ENCODE peak calls at places on chromosomes 7 and 10, in four cellular contexts. U is upper lobe of right lung, I is fibroblast of lung, Q is IMR-90. B is an unnamed sample.

GRCh38 chr10:97427571-97428179 is 1.7 kb downstream of the PGAM1 start:
- DNase-seq in U (no peak), Q (peak), I (peak), B (peak)

GRCh38 chr7:41777894-41778596 is 75.2 kb upstream of the INHBA start:
- DNase-seq in I (no peak), U (no peak), Q (no peak), B (no peak)

GRCh38 chr7:112587504-112587903 is 106.7 kb downstream of the LSMEM1 start:
- DNase-seq in I (no peak), Q (no peak), U (no peak), B (no peak)

GRCh38 chr10:132865851-132866600 is 76.3 kb downstream of the CFAP46 start:
- DNase-seq in Q (no peak), I (no peak), U (peak), B (no peak)

GRCh38 chr10:17847586-17848296 is 38.6 kb downstream of the MRC1 start:
- DNase-seq in I (peak), Q (peak), U (no peak), B (no peak)

GRCh38 chr10:9254353-9254752 is 1199.9 kb downstream of the GATA3 start:
- DNase-seq in I (peak), Q (peak), U (no peak), B (no peak)

GRCh38 chr10:14381475-14381874 is 50.8 kb upstream of the FRMD4A start:
- DNase-seq in I (no peak), U (no peak), Q (no peak), B (no peak)

GRCh38 chr10:113770346-113770745 is 18.9 kb downstream of the PLEKHS1 start:
- DNase-seq in I (no peak), Q (no peak), U (no peak), B (no peak)

GRCh38 chr10:14560794-14561765 is 213.6 kb downstream of the FAM107B start:
- DNase-seq in Q (no peak), I (no peak), U (no peak), B (no peak)

GRCh38 chr10:117537436-117537903 is 5.1 kb upstream of the EMX2 start:
- DNase-seq in U (no peak), I (no peak), Q (no peak), B (peak)
- TF ChIP-seq CTCF in U (peak), I (no peak), Q (peak), B (peak)

GRCh38 chr7:25180592-25180923 is 47.7 kb downstream of the NPVF start:
- DNase-seq in I (no peak), Q (no peak), U (no peak), B (no peak)
- TF ChIP-seq CTCF in I (no peak), Q (no peak), U (no peak), B (no peak)

DNA sequence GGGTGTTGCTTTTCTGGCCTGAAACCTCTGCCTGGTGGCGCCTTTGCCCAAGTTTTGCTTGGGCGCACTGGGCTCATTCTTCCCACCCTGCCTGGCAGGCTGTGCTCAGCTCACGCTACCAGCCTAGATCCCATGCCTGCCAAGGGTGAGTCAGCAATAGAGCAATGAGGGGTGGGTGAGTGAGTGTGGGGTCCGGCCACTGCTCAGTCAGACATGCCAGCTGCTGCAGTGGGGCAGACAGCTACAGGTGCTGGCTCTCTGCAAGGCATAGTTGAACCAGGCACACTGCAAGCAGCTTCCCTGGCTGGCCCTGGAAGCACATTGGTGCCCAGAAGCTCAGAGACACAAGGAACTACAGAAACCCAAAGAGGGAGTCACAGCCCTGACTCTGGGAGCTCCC is 680.9 kb upstream of the LRRTM3 start:
- DNase-seq in Q (no peak), I (no peak), U (no peak), B (no peak)
- TF ChIP-seq CTCF in Q (no peak), I (no peak), U (no peak), B (no peak)

DNA sequence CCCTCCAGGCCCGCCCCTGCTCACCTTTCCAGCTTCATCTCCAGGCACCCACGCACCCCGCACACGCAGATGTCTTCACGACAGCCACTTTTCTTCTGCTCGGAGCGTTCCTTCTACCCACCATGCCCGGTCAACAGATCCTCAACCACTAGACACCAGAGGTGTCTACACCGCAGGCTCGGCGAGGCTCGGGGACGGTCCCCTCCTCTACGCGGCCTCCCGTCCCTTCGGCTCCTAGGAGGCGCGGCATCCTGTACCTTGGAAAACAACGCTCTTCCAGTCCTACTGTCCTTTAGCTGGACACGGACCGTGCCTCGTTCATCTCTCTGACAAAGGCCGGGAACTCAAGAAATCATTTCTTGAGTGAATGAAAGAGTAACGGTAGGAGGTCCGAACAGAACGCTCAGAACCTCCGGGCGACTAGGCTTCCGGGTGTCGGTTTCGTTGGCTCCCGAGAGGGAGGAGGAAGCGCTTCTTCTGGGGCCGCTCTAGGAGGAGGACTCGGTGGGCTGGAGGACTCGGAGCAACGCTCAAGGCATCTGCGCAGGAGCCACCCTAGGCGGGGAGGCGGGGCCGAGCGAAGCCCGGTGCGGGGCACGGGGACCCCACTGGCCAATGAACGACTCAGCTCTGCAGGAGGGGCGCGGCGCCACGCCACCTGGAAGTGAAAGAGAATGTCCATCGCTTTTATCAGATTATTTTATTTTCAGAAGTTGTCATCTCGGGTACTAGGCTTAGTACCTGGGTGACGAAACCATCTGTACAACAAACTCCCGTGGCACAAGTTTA is 7.2 kb upstream of the FIS1 start:
- DNase-seq in Q (peak), U (peak), I (peak), B (peak)
- TF ChIP-seq CTCF in Q (no peak), U (no peak), I (no peak), B (no peak)

GRCh38 chr7:44964831-44965440 is 13.9 kb downstream of the MYO1G start:
- DNase-seq in I (no peak), U (peak), Q (no peak), B (peak)
- TF ChIP-seq CTCF in I (no peak), U (no peak), Q (no peak), B (no peak)

GRCh38 chr7:132933076-132933466 is 148.8 kb downstream of the CHCHD3 start:
- DNase-seq in Q (peak), I (peak), U (no peak), B (no peak)

GRCh38 chr7:132932321-132933075 is 149.4 kb downstream of the CHCHD3 start:
- DNase-seq in I (peak), Q (peak), U (no peak), B (no peak)

GRCh38 chr7:132934017-132934416 is 147.9 kb downstream of the CHCHD3 start:
- DNase-seq in I (no peak), Q (no peak), U (no peak), B (no peak)

GRCh38 chr7:132935608-132936007 is 146.3 kb downstream of the CHCHD3 start:
- DNase-seq in U (no peak), Q (no peak), I (no peak), B (no peak)

DNA sequence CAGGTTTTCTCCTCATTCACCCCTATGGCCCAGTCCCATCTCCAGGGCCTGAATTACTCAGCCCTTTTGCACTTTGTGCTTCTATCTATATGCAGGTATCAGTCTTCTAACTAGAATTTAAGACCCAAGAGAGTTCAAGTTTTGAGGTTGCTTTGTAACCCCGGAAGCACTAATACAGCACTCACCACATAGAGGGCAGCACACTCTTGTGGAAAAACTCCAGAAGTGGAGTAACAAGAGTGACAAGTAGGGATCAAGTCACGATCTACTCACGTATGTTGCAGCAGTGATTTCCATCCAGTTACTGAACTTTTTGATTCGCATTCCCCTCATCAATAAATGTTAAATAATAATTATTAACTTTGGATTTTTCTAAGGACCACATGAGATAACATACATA is 151.0 kb downstream of the CHCHD3 start:
- DNase-seq in U (no peak), Q (peak), I (no peak), B (no peak)
- TF ChIP-seq CTCF in U (peak), Q (peak), I (peak), B (no peak)

GRCh38 chr10:116041948-116042347 is 231.1 kb downstream of the GFRA1 start:
- DNase-seq in Q (no peak), U (no peak), I (no peak), B (no peak)
- TF ChIP-seq CTCF in Q (no peak), U (no peak), I (no peak), B (no peak)